ENCODE peak calls at places on chromosomes 13 and 19, in seven cellular contexts. M is pancreas, S is body of pancreas, L is cardiac muscle cell, I is IMR-90, J is transverse colon, C is Panc1. W is an unnamed sample. For H3K4me1 and H3K9me3, the result is how much of the 10 kb centered on the place peaks cover.

GRCh38 chr13:99948907-99949656 is 22.5 kb downstream of the ZIC5 start:
- DNase-seq in L (no peak), C (no peak), S (no peak), J (no peak), M (no peak), I (no peak), W (no peak)

GRCh38 chr13:44030615-44031014 is 150.9 kb downstream of the LACC1 start:
- DNase-seq in M (no peak), L (no peak), J (no peak), C (no peak), S (no peak), I (no peak), W (no peak)

GRCh38 chr13:94711561-94712286 is 621 bp downstream of the SOX21 start:
- DNase-seq in J (no peak), S (no peak), M (no peak), C (no peak), I (no peak), L (no peak), W (no peak)

GRCh38 chr13:30091691-30092090 is 215.7 kb downstream of the KATNAL1 start:
- DNase-seq in J (no peak), L (no peak), C (no peak), I (no peak), M (no peak), S (no peak), W (no peak)

GRCh38 chr19:1471514-1472107 is 7.4 kb downstream of the C19orf25 start:
- DNase-seq in L (no peak), I (no peak), J (no peak), S (no peak), C (no peak), M (no peak), W (peak)

GRCh38 chr19:49848938-49849337 is 2.0 kb upstream of the PTOV1 start:
- DNase-seq in L (no peak), J (no peak), S (no peak), C (no peak), M (no peak), I (no peak), W (no peak)

GRCh38 chr13:84867246-84867645 is 932.0 kb downstream of the SLITRK6 start:
- DNase-seq in J (no peak), I (no peak), C (no peak), S (no peak), L (no peak), M (no peak), W (no peak)

GRCh38 chr13:30354481-30355404 is 47.4 kb upstream of the KATNAL1 start:
- DNase-seq in J (no peak), L (no peak), S (no peak), M (no peak), C (no peak), I (no peak), W (no peak)

GRCh38 chr13:108220042-108220441 is 1.9 kb downstream of the ABHD13 start:
- DNase-seq in S (peak), I (no peak), C (no peak), J (peak), L (no peak), M (peak), W (no peak)

GRCh38 chr19:54448037-54448773 is 794 bp upstream of the LENG8 start:
- DNase-seq in M (peak), S (peak), I (peak), C (no peak), J (peak), L (peak), W (peak)

GRCh38 chr13:110353339-110353977 is 46.4 kb downstream of the COL4A2 start:
- DNase-seq in C (no peak), S (no peak), I (no peak), L (no peak), J (peak), M (no peak), W (no peak)

GRCh38 chr19:927044-927706 is 1.3 kb downstream of the ARID3A start:
- DNase-seq in S (peak), M (no peak), L (peak), I (no peak), C (no peak), J (peak), W (peak)

GRCh38 chr19:38084196-38084595 is 139.8 kb downstream of the DPF1 start:
- DNase-seq in M (no peak), S (no peak), J (no peak), L (no peak), C (no peak), I (no peak), W (no peak)

GRCh38 chr19:38090561-38090960 is 133.5 kb downstream of the DPF1 start:
- DNase-seq in I (no peak), J (no peak), L (no peak), S (no peak), M (peak), C (no peak), W (no peak)

GRCh38 chr19:38093587-38093986 is 130.4 kb downstream of the DPF1 start:
- DNase-seq in J (no peak), C (no peak), I (no peak), M (no peak), L (no peak), S (no peak), W (no peak)

GRCh38 chr19:38093154-38093553 is 130.9 kb downstream of the DPF1 start:
- DNase-seq in S (no peak), I (no peak), M (no peak), C (no peak), L (no peak), J (no peak), W (no peak)

DNA sequence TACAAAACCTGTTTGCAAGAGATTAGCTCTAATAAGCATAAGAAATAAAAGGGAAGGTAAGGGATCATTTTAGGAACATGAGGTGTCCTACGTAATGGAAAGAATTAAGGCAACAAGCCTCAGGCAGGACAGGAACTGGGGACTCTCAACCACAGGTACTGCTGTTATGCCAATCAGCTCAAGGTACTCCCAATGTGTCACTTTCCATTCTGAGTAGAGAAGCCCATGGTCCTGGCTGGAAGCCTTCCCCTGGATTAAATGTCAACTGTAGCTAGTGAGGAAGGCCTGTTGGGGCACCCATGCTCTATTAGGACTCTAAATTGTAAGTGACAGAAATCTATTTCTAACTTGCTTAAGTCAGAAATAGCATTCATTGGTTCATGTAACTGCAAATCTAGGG is 134.6 kb downstream of the DPF1 start:
- DNase-seq in S (no peak), J (no peak), I (no peak), C (no peak), M (no peak), L (no peak), W (no peak)
- TF ChIP-seq CTCF in S (no peak), J (no peak), I (no peak), C (no peak), M (no peak), L (no peak), W (no peak)

DNA sequence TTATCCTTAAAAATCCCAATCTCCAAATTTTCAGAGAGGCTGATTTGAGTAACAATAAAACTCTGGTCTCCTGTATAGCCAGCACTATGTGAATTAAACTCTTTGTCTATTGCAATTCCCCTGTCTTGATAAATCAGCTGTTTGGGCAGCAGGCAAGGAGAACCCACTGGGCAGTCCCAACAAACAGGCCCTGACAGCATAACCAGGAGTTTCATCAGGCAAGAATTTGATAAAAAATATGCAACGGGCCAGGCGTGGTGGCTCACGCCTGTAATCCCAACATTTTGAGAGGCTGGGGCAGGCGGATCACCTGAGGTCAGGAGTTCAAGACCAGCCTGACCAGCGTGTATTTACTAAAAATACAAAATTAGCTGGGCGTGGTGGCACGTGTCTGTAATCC is 42.1 kb downstream of the STK24 start:
- DNase-seq in M (no peak), C (no peak), I (no peak), J (no peak), L (no peak), S (no peak), W (no peak)
- H3K4me1 ChIP-seq in M (under half), C (under half), I (under half), J (under half), L (under half), S (under half), W (under half)

GRCh38 chr13:96033220-96034015 is 19.8 kb downstream of the UGGT2 start:
- DNase-seq in J (no peak), C (no peak), L (no peak), S (no peak), M (no peak), I (no peak), W (no peak)
- H3K9me3 ChIP-seq in J (under half), C (under half), L (under half), S (under half), M (under half), I (under half), W (under half)

GRCh38 chr13:98869408-98870090 is 108.3 kb downstream of the DOCK9 start:
- DNase-seq in S (no peak), I (no peak), M (no peak), J (no peak), L (no peak), C (no peak), W (no peak)
- TF ChIP-seq CTCF in S (no peak), I (peak), M (no peak), J (no peak), L (no peak), C (peak), W (peak)

DNA sequence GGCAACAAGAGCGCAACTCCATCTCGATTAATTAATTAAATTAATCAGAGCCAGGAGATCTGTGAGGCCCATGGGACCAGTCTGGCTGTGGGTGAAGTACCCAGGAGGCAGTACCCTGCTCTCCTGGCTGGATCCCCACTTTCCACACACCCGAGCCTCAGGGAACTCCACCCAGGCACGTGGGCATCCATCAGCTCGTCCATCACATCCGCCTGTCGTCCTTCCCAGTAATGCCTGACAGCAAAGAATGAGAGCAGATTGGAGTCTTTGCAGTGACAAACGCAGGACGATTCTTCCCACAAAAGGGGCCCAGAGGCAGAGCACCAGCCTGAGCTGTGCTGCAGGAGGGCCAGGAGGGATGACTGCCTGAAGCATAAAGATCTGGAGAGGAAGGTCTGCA is 35.8 kb downstream of the VSTM2B start:
- DNase-seq in C (no peak), S (no peak), M (no peak), L (no peak), J (no peak), I (no peak), W (no peak)
- H3K4me1 ChIP-seq in C (under half), S (under half), M (under half), L (under half), J (under half), I (under half), W (under half)

DNA sequence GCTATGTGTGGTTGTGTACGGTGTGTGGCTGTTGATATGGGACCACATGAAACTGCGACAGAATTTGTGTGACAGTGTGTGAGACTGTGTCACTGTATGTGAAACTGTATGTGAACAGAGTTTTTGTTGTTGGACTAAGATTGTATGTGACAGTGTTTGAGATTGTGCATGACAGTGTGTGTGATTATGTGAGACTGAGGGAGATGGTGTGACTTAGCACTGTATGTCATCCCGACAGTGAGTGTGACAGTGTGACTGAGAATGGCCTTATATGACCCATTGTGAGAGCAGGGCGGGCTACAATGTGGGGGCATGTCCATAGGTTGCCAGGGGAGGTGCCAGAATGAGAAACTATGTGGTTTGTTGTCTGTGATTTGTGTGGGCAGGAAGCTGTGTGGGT is 930 bp downstream of the ZNF583 start:
- DNase-seq in S (no peak), L (no peak), J (no peak), C (no peak), I (no peak), M (no peak), W (no peak)
- H3K9me3 ChIP-seq in S (under half), L (under half), J (under half), C (half or more), I (under half), M (under half), W (under half)

DNA sequence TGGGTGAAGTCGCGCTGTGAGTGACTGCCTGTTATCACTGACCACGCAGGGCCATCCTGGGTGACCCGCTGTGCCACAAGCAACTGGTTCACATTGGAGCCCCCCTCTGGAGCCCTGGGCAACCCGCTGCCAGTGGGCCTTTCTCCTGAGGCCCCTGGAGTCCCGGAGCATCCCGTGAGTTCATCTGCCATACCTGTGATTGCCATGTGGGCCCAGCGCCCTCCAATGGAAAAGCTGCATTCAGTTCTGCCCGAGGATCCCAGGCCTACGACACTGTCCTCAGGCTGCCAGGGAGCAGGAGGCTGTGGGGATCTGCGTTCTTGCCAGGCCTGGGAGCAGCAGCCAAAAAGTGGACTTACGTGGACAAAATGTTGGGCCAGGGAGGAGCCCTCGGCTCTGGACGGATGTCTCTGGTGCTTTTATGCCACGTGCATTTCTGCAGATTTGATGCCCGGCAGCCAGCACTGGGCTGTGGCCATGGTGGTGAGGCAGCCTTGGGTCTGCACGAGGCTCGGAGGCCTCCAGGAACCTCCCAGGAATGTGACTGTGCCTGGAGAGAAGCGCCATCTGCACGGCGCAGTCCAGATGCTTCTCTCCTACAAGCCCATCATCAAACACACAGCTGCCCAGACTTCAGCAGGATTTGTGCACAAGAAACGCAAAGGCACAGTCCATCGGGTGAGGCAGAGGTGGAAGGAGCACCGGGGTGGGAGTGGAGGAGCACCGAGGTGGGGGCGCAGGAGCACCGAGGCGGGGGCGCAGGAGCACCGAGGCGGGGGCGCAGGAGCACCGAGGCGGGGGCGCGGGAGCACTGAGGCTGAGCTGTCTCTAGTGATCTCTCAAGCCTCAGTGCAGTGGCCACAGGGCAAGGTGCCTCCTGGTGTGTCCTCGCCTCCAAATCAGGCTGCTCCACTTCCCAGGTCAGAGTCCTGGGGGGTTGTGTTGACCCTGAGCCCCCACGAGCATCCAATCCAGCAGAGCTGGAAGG is 44.0 kb downstream of the C13orf46 start:
- DNase-seq in J (no peak), S (no peak), L (no peak), I (no peak), M (no peak), C (no peak), W (no peak)
- TF ChIP-seq CTCF in J (no peak), S (no peak), L (no peak), I (no peak), M (no peak), C (no peak), W (no peak)

GRCh38 chr13:68908879-68909278 is 1198.7 kb upstream of the ATXN8OS start:
- DNase-seq in C (no peak), J (no peak), M (no peak), L (no peak), I (no peak), S (no peak), W (no peak)
- H3K4me1 ChIP-seq in C (under half), J (under half), M (under half), L (under half), I (under half), S (under half), W (under half)

GRCh38 chr19:52069653-52070052 is 21.0 kb upstream of the ZNF432 start:
- DNase-seq in J (no peak), S (no peak), C (no peak), M (no peak), L (no peak), I (no peak), W (no peak)
- H3K9me3 ChIP-seq in J (half or more), S (under half), C (half or more), M (under half), L (under half), I (half or more), W (half or more)

GRCh38 chr19:37304190-37304883 is 66.6 kb upstream of the ZNF527 start:
- DNase-seq in J (peak), I (no peak), S (peak), L (peak), M (no peak), C (no peak), W (no peak)

GRCh38 chr19:37304884-37305255 is 66.0 kb upstream of the ZNF527 start:
- DNase-seq in L (no peak), M (no peak), I (no peak), S (no peak), J (no peak), C (no peak), W (no peak)

GRCh38 chr19:37306383-37306963 is 64.4 kb upstream of the ZNF527 start:
- DNase-seq in C (no peak), I (no peak), L (no peak), M (no peak), S (no peak), J (no peak), W (no peak)

GRCh38 chr19:37313335-37313627 is 57.6 kb upstream of the ZNF527 start:
- DNase-seq in C (no peak), S (no peak), J (no peak), I (no peak), L (no peak), M (no peak), W (no peak)

DNA sequence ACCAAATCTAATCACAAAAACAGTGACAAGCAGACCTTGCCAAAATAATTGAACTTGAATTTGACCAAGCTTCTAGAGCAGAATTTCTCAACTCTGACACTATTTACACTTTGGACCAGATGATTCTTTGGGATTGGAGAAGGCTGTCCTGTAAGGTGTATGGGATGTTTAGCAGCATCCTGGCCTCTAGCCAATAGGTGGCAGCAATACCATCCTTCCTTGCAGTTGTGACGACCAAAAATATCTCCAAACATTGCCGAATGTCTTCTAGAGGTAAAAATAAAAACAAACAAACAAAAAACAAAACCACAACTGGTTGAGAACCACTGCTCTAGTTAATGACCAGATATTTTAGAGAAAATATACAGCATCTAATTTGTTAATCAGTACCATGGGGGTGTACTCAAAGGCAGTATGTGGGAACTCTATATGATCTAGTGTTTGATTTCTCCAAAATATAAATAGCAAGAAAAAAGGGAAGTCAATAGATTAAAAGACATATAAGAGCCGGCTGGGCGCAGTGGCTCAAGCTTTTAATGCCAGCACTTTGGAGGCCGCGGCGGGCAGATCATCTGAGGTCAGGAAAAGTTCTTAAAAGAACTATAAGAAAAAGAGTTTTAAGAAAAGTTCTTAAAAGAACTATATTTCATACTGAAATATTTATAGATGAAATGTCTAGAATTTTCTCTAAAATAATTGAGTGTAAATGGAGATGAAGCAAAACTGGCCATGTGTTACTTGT is 60.9 kb upstream of the ZNF527 start:
- DNase-seq in J (no peak), M (no peak), L (peak), C (no peak), I (no peak), S (no peak), W (no peak)
- TF ChIP-seq CTCF in J (no peak), M (no peak), L (no peak), C (peak), I (no peak), S (no peak), W (peak)

W was measured in Caco-2.